ENCODE peak calls at places on chromosomes 12 and 14, in six cellular contexts. S is H1; H is left lung; F is fibroblast of lung; D is CD8-positive, alpha-beta memory T cell; V is GM23248. Z is an unnamed sample.

GRCh38 chr14:102182901-102183619 is 43.4 kb downstream of the WDR20 start:
- DNase-seq in S (no peak), H (no peak), F (peak; percentile 32), D (no peak), V (peak; percentile 77), Z (no peak)

GRCh38 chr14:101854366-101854765 is 92.9 kb downstream of the PPP2R5C start:
- DNase-seq in S (no peak), H (no peak), F (no peak), D (no peak), V (no peak), Z (no peak)

GRCh38 chr14:99346470-99347080 is 74.6 kb upstream of the BCL11B start:
- DNase-seq in S (no peak), H (no peak), F (no peak), D (no peak), V (no peak), Z (no peak)

GRCh38 chr12:52528641-52529143 is 8.5 kb upstream of the KRT5 start:
- DNase-seq in S (no peak), H (no peak), F (no peak), D (no peak), V (no peak), Z (no peak)

GRCh38 chr14:48937796-48938195 is 648.4 kb downstream of the RPS29 start:
- DNase-seq in S (no peak), H (no peak), F (no peak), D (no peak), V (peak; percentile 51), Z (no peak)

GRCh38 chr14:105989746-105990302 is 463.4 kb downstream of the TMEM121 start:
- DNase-seq in S (no peak), H (no peak), F (no peak), D (no peak), V (no peak), Z (no peak)

GRCh38 chr12:69901141-69901900 is 76.3 kb downstream of the MYRFL start:
- DNase-seq in S (no peak), H (no peak), F (no peak), D (no peak), V (peak; percentile 57), Z (no peak)

GRCh38 chr14:94066089-94066676 is 14.8 kb downstream of the DDX24 start:
- DNase-seq in S (no peak), H (no peak), F (no peak), D (no peak), V (no peak), Z (no peak)

GRCh38 chr14:99156026-99156425 is 116.0 kb downstream of the BCL11B start:
- DNase-seq in S (no peak), H (no peak), F (no peak), D (no peak), V (no peak), Z (no peak)

GRCh38 chr14:62428429-62429203 is 616.6 kb downstream of the KCNH5 start:
- DNase-seq in S (no peak), H (no peak), F (peak; percentile 50), D (no peak), V (no peak), Z (no peak)

GRCh38 chr12:59834659-59835474 is 239.0 kb downstream of the SLC16A7 start:
- DNase-seq in S (no peak), H (no peak), F (peak; percentile 67), D (no peak), V (peak; percentile 53), Z (no peak)

GRCh38 chr14:28515571-28515970 is 251.0 kb upstream of the FOXG1 start:
- DNase-seq in S (no peak), H (no peak), F (peak; percentile 70), D (no peak), V (no peak), Z (no peak)

GRCh38 chr12:104680070-104680469 is 223.3 kb downstream of the CHST11 start:
- DNase-seq in S (no peak), H (no peak), F (no peak), D (peak; percentile 31), V (peak; percentile 27), Z (no peak)

GRCh38 chr14:76514599-76514998 is 138.7 kb downstream of the ESRRB start:
- DNase-seq in S (no peak), H (no peak), F (peak; percentile 4), D (no peak), V (peak; percentile 47), Z (no peak)

GRCh38 chr12:116019415-116019814 is 258.1 kb downstream of the MED13L start:
- DNase-seq in S (no peak), H (no peak), F (no peak), D (no peak), V (no peak), Z (no peak)

GRCh38 chr14:59087240-59087639 is 101.2 kb upstream of the DAAM1 start:
- DNase-seq in S (no peak), H (no peak), F (no peak), D (no peak), V (no peak), Z (no peak)

GRCh38 chr14:93729993-93730392 is 58.3 kb downstream of the PRIMA1 start:
- DNase-seq in S (no peak), H (no peak), F (no peak), D (no peak), V (no peak), Z (no peak)

GRCh38 chr12:128228581-128228980 is 38.4 kb upstream of the TMEM132C start:
- DNase-seq in S (no peak), H (no peak), F (no peak), D (no peak), V (no peak), Z (no peak)

GRCh38 chr14:41302776-41303175 is 303.9 kb upstream of the LRFN5 start:
- DNase-seq in S (no peak), H (no peak), F (no peak), D (no peak), V (no peak), Z (no peak)

GRCh38 chr14:41299924-41300323 is 306.8 kb upstream of the LRFN5 start:
- DNase-seq in S (no peak), H (no peak), F (no peak), D (no peak), V (no peak), Z (no peak)

GRCh38 chr14:41297961-41298690 is 308.6 kb upstream of the LRFN5 start:
- DNase-seq in S (no peak), H (no peak), F (no peak), D (no peak), V (peak; percentile 16), Z (no peak)

DNA sequence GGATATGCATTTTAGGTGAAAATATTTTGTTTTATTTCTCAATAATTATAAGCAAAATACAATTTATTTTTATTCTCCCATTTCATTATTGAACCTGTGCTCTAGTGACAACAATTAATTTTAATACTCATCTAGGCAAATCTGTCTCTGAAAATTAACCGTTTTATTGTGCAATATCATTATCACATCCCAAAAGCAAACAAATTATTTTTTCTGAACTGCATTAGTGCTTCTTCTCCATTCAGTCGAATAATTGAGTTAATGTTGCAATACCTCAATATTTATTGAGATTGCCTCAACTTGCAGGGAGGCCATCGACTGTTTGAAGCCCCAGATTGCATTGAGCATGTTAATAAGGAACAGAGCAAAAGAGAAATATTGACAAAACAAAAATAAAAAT is 303.2 kb upstream of the LRFN5 start:
- DNase-seq in S (no peak), H (no peak), F (no peak), D (no peak), V (no peak), Z (no peak)
- H3K9me3 ChIP-seq in S (no peaks in the 10 kb centered on the region), H (no peaks in the 10 kb centered on the region), F (no peaks in the 10 kb centered on the region), D (no peaks in the 10 kb centered on the region), V (no peaks in the 10 kb centered on the region), Z (no peaks in the 10 kb centered on the region)

GRCh38 chr14:26820101-26820500 is 222.3 kb upstream of the NOVA1 start:
- DNase-seq in S (no peak), H (no peak), F (peak; percentile 58), D (no peak), V (no peak), Z (no peak)

GRCh38 chr14:26820578-26820977 is 222.7 kb upstream of the NOVA1 start:
- DNase-seq in S (no peak), H (no peak), F (no peak), D (no peak), V (no peak), Z (no peak)
- H3K4me3 ChIP-seq in S (no peak overlapping the region), H (no peak overlapping the region), F (no peak overlapping the region), D (no peak overlapping the region), V (no peak overlapping the region), Z (no peak overlapping the region)

GRCh38 chr12:92438641-92439396 is 264.0 kb upstream of the PLEKHG7 start:
- DNase-seq in S (no peak), H (no peak), F (no peak), D (no peak), V (peak; percentile 74), Z (no peak)

GRCh38 chr12:92436847-92437246 is 265.9 kb upstream of the PLEKHG7 start:
- DNase-seq in S (no peak), H (no peak), F (no peak), D (no peak), V (no peak), Z (no peak)

GRCh38 chr12:92439397-92439779 is 263.4 kb upstream of the PLEKHG7 start:
- DNase-seq in S (no peak), H (no peak), F (peak; percentile 30), D (no peak), V (peak; percentile 94), Z (no peak)

GRCh38 chr12:92440072-92440471 is 262.7 kb upstream of the PLEKHG7 start:
- DNase-seq in S (no peak), H (no peak), F (no peak), D (no peak), V (no peak), Z (no peak)

GRCh38 chr12:92437452-92437851 is 265.3 kb upstream of the PLEKHG7 start:
- DNase-seq in S (no peak), H (no peak), F (no peak), D (no peak), V (no peak), Z (no peak)
- H3K4me1 ChIP-seq in S (no peaks in the 10 kb centered on the region), H (no peaks in the 10 kb centered on the region), F (no peaks in the 10 kb centered on the region), D (no peaks in the 10 kb centered on the region), V (peaks cover 15% of the 10 kb centered on the region), Z (peaks cover 23% of the 10 kb centered on the region)

DNA sequence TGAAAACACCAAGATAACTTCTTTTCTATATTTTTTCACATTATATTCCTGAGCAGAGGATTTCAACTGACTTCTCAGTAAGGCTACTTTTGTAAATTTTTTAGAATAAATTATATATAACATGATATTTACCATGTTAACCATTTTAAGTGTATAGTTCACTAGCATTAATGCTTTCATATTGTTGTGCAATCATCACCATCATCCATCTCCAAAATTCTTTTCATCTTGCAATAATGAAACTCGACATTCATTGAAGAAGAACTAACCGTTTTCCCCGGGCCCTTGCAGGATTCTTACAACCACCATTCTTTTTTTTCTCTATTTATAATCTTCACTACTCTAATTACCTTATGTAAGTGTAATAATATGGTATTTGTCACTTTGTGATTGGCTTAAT is 1036.1 kb downstream of the LRFN5 start:
- DNase-seq in S (no peak), H (no peak), F (no peak), D (no peak), V (no peak), Z (no peak)
- H3K9me3 ChIP-seq in S (no peaks in the 10 kb centered on the region), H (peaks cover 4% of the 10 kb centered on the region), F (no peaks in the 10 kb centered on the region), D (no peaks in the 10 kb centered on the region), V (no peaks in the 10 kb centered on the region), Z (peaks cover 9% of the 10 kb centered on the region)

DNA sequence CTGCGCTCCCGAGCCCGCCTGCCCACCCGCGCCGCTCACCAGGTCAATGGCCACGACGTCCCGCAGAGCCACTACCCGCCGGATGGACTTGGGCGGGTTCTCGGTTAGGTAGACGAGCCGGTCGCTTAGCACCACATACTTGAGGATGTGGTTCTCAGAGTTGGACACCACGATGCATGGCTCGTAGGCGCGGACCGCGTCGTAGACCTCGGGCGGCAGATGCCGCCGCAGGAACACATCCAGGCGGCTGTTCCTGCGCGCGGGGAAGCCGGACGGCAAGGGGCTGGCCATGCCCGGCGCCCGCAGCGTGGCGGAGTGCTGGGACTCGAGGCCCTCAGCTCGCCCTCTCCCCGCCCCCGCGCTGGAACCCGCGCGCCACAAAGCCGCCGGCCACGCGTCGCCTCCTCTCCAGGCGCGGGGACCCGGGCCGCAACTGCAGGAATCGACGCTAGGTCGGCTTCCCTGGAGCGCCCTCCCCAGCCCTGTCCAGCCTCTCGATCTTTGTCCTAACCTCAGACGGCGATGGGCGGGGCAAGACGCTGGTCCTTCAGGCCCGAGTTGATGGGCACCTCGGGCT is at the start of gene C12orf56:
- DNase-seq in S (no peak), H (no peak), F (no peak), D (no peak), V (peak; percentile 67), Z (no peak)
- H3K4me3 ChIP-seq in S (peak within 1 kb of the TSS; percentile 37), H (peak within 1 kb of the TSS; percentile 19), F (peak within 1 kb of the TSS; percentile 31), D (peak within 1 kb of the TSS; percentile 46), V (peak within 1 kb of the TSS; percentile 70), Z (peak within 1 kb of the TSS; percentile 60)